ENCODE peak calls at places on chromosomes 6 and 20, in seven cellular contexts. One of them, this sample, is unnamed.

GRCh38 chr20:6006603-6006949 is 47.3 kb downstream of the LRRN4 start:
- DNase-seq in RPMI8226: no peak
- DNase-seq in A172: no peak
- DNase-seq in EL: peak; percentile 10
- DNase-seq in cardiac fibroblast: no peak
- DNase-seq in activated CD4-positive, alpha-beta T cell treated with anti-CD3 and anti-CD28 coated beads for 48 hours: no peak
- DNase-seq in fibroblast of lung: no peak
- DNase-seq in this sample: peak; percentile 16

GRCh38 chr20:57586943-57587277 is 26.0 kb downstream of the PCK1 start:
- DNase-seq in fibroblast of lung: no peak
- DNase-seq in EL: no peak
- DNase-seq in RPMI8226: no peak
- DNase-seq in cardiac fibroblast: no peak
- DNase-seq in A172: no peak
- DNase-seq in activated CD4-positive, alpha-beta T cell treated with anti-CD3 and anti-CD28 coated beads for 48 hours: no peak
- DNase-seq in this sample: no peak

GRCh38 chr20:1423625-1424106 is 30.8 kb upstream of the FKBP1A start:
- DNase-seq in RPMI8226: peak; percentile 82
- DNase-seq in activated CD4-positive, alpha-beta T cell treated with anti-CD3 and anti-CD28 coated beads for 48 hours: peak; percentile 27
- DNase-seq in A172: peak; percentile 62
- DNase-seq in EL: peak; percentile 26
- DNase-seq in fibroblast of lung: peak; percentile 79
- DNase-seq in cardiac fibroblast: peak; percentile 78
- DNase-seq in this sample: peak; percentile 55

GRCh38 chr20:40286991-40287531 is 402.0 kb downstream of the MAFB start:
- DNase-seq in fibroblast of lung: peak; percentile 69
- DNase-seq in cardiac fibroblast: no peak
- DNase-seq in activated CD4-positive, alpha-beta T cell treated with anti-CD3 and anti-CD28 coated beads for 48 hours: no peak
- DNase-seq in RPMI8226: no peak
- DNase-seq in A172: no peak
- DNase-seq in EL: no peak
- DNase-seq in this sample: no peak

GRCh38 chr6:83365931-83366330 is 64.9 kb downstream of the ME1 start:
- DNase-seq in activated CD4-positive, alpha-beta T cell treated with anti-CD3 and anti-CD28 coated beads for 48 hours: no peak
- DNase-seq in EL: peak; percentile 42
- DNase-seq in fibroblast of lung: peak; percentile 90
- DNase-seq in RPMI8226: no peak
- DNase-seq in cardiac fibroblast: peak; percentile 52
- DNase-seq in A172: no peak
- DNase-seq in this sample: no peak

GRCh38 chr6:152472325-152472724 is 164.8 kb downstream of the SYNE1 start:
- DNase-seq in cardiac fibroblast: no peak
- DNase-seq in RPMI8226: no peak
- DNase-seq in activated CD4-positive, alpha-beta T cell treated with anti-CD3 and anti-CD28 coated beads for 48 hours: no peak
- DNase-seq in A172: no peak
- DNase-seq in EL: no peak
- DNase-seq in fibroblast of lung: no peak
- DNase-seq in this sample: no peak

GRCh38 chr20:59661141-59661540 is 56.8 kb downstream of the PHACTR3 start:
- DNase-seq in fibroblast of lung: no peak
- DNase-seq in EL: no peak
- DNase-seq in cardiac fibroblast: no peak
- DNase-seq in activated CD4-positive, alpha-beta T cell treated with anti-CD3 and anti-CD28 coated beads for 48 hours: no peak
- DNase-seq in RPMI8226: no peak
- DNase-seq in A172: no peak
- DNase-seq in this sample: no peak

GRCh38 chr20:47701612-47702011 is 83.7 kb downstream of the SULF2 start:
- DNase-seq in A172: peak; percentile 90
- DNase-seq in RPMI8226: no peak
- DNase-seq in activated CD4-positive, alpha-beta T cell treated with anti-CD3 and anti-CD28 coated beads for 48 hours: no peak
- DNase-seq in EL: peak; percentile 90
- DNase-seq in cardiac fibroblast: no peak
- DNase-seq in fibroblast of lung: no peak
- DNase-seq in this sample: peak; percentile 56

GRCh38 chr6:83474309-83474708 is 38.0 kb upstream of the PRSS35 start:
- DNase-seq in EL: peak; percentile 14
- DNase-seq in A172: no peak
- DNase-seq in fibroblast of lung: peak; percentile 51
- DNase-seq in cardiac fibroblast: peak; percentile 7
- DNase-seq in RPMI8226: no peak
- DNase-seq in activated CD4-positive, alpha-beta T cell treated with anti-CD3 and anti-CD28 coated beads for 48 hours: no peak
- DNase-seq in this sample: no peak

GRCh38 chr6:146028250-146028789 is 542 bp upstream of the GRM1 start:
- DNase-seq in cardiac fibroblast: peak; percentile 61
- DNase-seq in EL: peak; percentile 53
- DNase-seq in RPMI8226: peak; percentile 45
- DNase-seq in fibroblast of lung: peak; percentile 51
- DNase-seq in A172: peak; percentile 21
- DNase-seq in activated CD4-positive, alpha-beta T cell treated with anti-CD3 and anti-CD28 coated beads for 48 hours: peak; percentile 51
- DNase-seq in this sample: peak; percentile 59

GRCh38 chr6:1817033-1817761 is 207.5 kb downstream of the FOXC1 start:
- DNase-seq in activated CD4-positive, alpha-beta T cell treated with anti-CD3 and anti-CD28 coated beads for 48 hours: no peak
- DNase-seq in cardiac fibroblast: peak; percentile 54
- DNase-seq in EL: no peak
- DNase-seq in fibroblast of lung: peak; percentile 50
- DNase-seq in A172: no peak
- DNase-seq in RPMI8226: no peak
- DNase-seq in this sample: no peak

GRCh38 chr20:32582659-32583580 is 2.2 kb downstream of the NOL4L start:
- DNase-seq in fibroblast of lung: no peak
- DNase-seq in activated CD4-positive, alpha-beta T cell treated with anti-CD3 and anti-CD28 coated beads for 48 hours: peak; percentile 41
- DNase-seq in EL: peak; percentile 16
- DNase-seq in A172: no peak
- DNase-seq in RPMI8226: peak; percentile 59
- DNase-seq in cardiac fibroblast: no peak
- DNase-seq in this sample: peak; percentile 34

GRCh38 chr6:1778693-1779235 is 169.0 kb downstream of the FOXC1 start:
- DNase-seq in A172: no peak
- DNase-seq in RPMI8226: no peak
- DNase-seq in activated CD4-positive, alpha-beta T cell treated with anti-CD3 and anti-CD28 coated beads for 48 hours: no peak
- DNase-seq in cardiac fibroblast: no peak
- DNase-seq in fibroblast of lung: no peak
- DNase-seq in EL: no peak
- DNase-seq in this sample: no peak

GRCh38 chr6:44661221-44661609 is 273.7 kb downstream of the CDC5L start:
- DNase-seq in fibroblast of lung: no peak
- DNase-seq in A172: peak; percentile 73
- DNase-seq in RPMI8226: no peak
- DNase-seq in activated CD4-positive, alpha-beta T cell treated with anti-CD3 and anti-CD28 coated beads for 48 hours: no peak
- DNase-seq in EL: peak; percentile 96
- DNase-seq in cardiac fibroblast: no peak
- DNase-seq in this sample: peak; percentile 41

GRCh38 chr6:34218691-34219090 is 18.0 kb upstream of the HMGA1 start:
- DNase-seq in fibroblast of lung: no peak
- DNase-seq in EL: no peak
- DNase-seq in cardiac fibroblast: no peak
- DNase-seq in activated CD4-positive, alpha-beta T cell treated with anti-CD3 and anti-CD28 coated beads for 48 hours: no peak
- DNase-seq in RPMI8226: no peak
- DNase-seq in A172: no peak
- DNase-seq in this sample: no peak